ENCODE peak calls at places on chromosome 9, in four cellular contexts. B is A549, O is K562, U is H1. E is an unnamed sample.

GRCh38 chr9:91908746-91909145 is 41.3 kb downstream of the ROR2 start:
- DNase-seq in O (no peak), B (no peak), U (no peak), E (no peak)

GRCh38 chr9:123255718-123256117 is 12.7 kb downstream of the STRBP start:
- DNase-seq in B (no peak), O (no peak), U (no peak), E (no peak)

GRCh38 chr9:135715056-135715595 is 13.1 kb downstream of the KCNT1 start:
- DNase-seq in U (no peak), O (no peak), B (no peak), E (no peak)

GRCh38 chr9:123924727-123925126 is 5.2 kb downstream of the DENND1A start:
- DNase-seq in O (no peak), U (no peak), B (no peak), E (no peak)

GRCh38 chr9:135215571-135216161 is 128.2 kb downstream of the OLFM1 start:
- DNase-seq in B (no peak), U (no peak), O (no peak), E (no peak)

GRCh38 chr9:133154097-133154989 is 9.4 kb downstream of the GBGT1 start:
- DNase-seq in B (no peak), O (peak; percentile 47), U (no peak), E (no peak)

GRCh38 chr9:86978986-86979385 is 31.7 kb upstream of the GAS1 start:
- DNase-seq in U (no peak), B (no peak), O (no peak), E (no peak)

GRCh38 chr9:5832093-5832542 is 799 bp downstream of the ERMP1 start:
- DNase-seq in B (peak; percentile 18), U (no peak), O (peak; percentile 11), E (peak; percentile 21)

GRCh38 chr9:5817776-5818336 is 15.1 kb downstream of the ERMP1 start:
- DNase-seq in O (no peak), U (no peak), B (no peak), E (peak; percentile 38)

GRCh38 chr9:120733190-120733589 is 18.9 kb upstream of the MEGF9 start:
- DNase-seq in O (no peak), U (no peak), B (no peak), E (peak; percentile 82)

GRCh38 chr9:34374905-34375552 is 1.7 kb downstream of the MYORG start:
- DNase-seq in O (no peak), U (no peak), B (no peak), E (peak; percentile 94)

GRCh38 chr9:75198436-75198835 is 110.1 kb downstream of the OSTF1 start:
- DNase-seq in U (peak; percentile 54), B (no peak), O (peak; percentile 15), E (no peak)

GRCh38 chr9:94623253-94623652 is 16.1 kb downstream of the FBP1 start:
- DNase-seq in U (peak; percentile 86), O (peak; percentile 68), B (peak; percentile 50), E (peak; percentile 85)

GRCh38 chr9:28688172-28688571 is 1114.9 kb upstream of the C9orf72 start:
- DNase-seq in B (no peak), O (no peak), U (no peak), E (no peak)

GRCh38 chr9:88657893-88658292 is 122.9 kb downstream of the NXNL2 start:
- DNase-seq in B (no peak), U (no peak), O (no peak), E (no peak)

GRCh38 chr9:135299239-135299590 is 180.4 kb upstream of the PPP1R26 start:
- DNase-seq in O (no peak), B (no peak), U (peak; percentile 32), E (no peak)

GRCh38 chr9:123287639-123288038 is 19.3 kb upstream of the STRBP start:
- DNase-seq in U (no peak), B (no peak), O (no peak), E (no peak)

GRCh38 chr9:133009906-133010582 is 20.8 kb upstream of the GTF3C5 start:
- DNase-seq in O (no peak), B (no peak), U (no peak), E (no peak)

GRCh38 chr9:97705354-97705950 is 8.3 kb upstream of the XPA start:
- DNase-seq in O (no peak), U (no peak), B (no peak), E (no peak)

DNA sequence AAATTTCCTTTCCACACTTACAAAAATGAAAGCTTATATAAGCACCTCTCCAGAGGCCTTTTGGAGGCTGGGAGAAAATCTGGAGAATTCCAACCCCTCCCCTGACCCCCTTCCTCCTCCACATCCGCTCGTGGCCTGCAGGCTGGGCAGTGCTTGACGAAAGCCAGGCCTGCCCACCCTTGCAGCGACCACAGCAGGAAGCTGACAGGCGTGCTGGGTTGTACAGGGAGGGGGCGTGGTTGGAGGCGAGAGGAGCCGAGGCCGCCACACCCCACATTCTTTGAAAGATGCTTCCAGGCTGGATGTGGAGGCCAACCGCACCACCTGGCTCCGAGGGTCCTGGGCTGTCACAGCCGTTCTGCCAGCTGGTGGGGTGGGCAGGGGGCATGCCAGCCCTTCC is 47.8 kb upstream of the IER5L start:
- DNase-seq in U (no peak), B (peak; percentile 49), O (peak; percentile 58), E (no peak)
- TF ChIP-seq PHF8 in U (no peak), B (no peak), O (no peak), E (no peak)

GRCh38 chr9:19429590-19429989 is 20.8 kb downstream of the ACER2 start:
- DNase-seq in O (no peak), U (no peak), B (no peak), E (no peak)

GRCh38 chr9:19430201-19430760 is 21.5 kb downstream of the ACER2 start:
- DNase-seq in O (no peak), U (no peak), B (no peak), E (no peak)

GRCh38 chr9:19432473-19432872 is 23.7 kb downstream of the ACER2 start:
- DNase-seq in U (no peak), B (no peak), O (no peak), E (no peak)

DNA sequence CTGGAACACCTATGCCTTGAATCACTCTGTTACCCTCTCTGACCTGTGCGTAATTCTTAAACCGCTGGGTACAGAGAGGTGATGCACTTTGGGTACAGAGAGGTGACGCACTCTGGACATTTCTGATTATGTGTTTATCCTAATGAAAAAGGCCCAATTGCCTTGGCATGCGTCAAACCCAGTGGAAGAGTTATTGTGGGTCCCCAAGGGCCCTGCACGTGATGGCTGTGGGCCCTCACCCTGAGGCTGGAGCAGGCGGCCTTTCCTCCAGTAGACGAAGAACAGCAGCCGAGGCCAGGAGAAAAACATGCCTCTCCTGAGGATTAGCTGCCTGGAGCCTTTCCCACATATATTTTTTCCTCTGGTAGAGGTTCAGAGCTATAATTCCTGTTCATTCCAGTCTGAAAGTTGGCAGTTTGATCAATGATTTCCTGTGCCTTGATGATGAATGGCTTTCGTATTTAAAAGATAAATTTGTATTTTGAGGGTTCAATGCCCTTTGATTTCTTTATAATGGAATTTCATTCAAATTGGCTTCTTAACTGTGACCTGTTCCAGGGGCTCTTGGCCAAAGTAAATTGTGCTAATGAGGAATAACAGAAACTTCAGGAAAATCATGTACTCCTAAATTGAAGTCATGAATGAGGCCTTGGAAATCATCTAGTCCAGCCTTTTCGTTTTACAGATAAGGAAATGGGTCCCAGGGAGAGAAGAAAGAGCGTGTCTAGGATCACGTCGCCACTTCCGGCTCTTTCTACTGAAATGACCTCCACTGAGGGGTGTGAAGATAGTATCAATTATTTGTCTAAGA is 22.8 kb downstream of the ACER2 start:
- DNase-seq in U (no peak), O (no peak), B (no peak), E (no peak)
- TF ChIP-seq CHD2 in U (no peak), O (no peak), B (no peak), E (no peak)

GRCh38 chr9:126860757-126861466 is 473 bp downstream of the ZBTB34 start:
- DNase-seq in U (peak; percentile 67), O (no peak), B (no peak), E (no peak)

GRCh38 chr9:126861707-126862460 is 1.4 kb downstream of the ZBTB34 start:
- DNase-seq in O (peak; percentile 25), B (no peak), U (no peak), E (no peak)

GRCh38 chr9:126859111-126859510 is 1.3 kb upstream of the ZBTB34 start:
- DNase-seq in U (no peak), B (no peak), O (no peak), E (no peak)

GRCh38 chr9:126862461-126862830 is 2.0 kb downstream of the ZBTB34 start:
- DNase-seq in O (no peak), U (no peak), B (no peak), E (no peak)

GRCh38 chr9:126860077-126860756 is at the start of gene ZBTB34:
- DNase-seq in O (peak; percentile 88), U (peak; percentile 93), B (peak; percentile 31), E (peak; percentile 35)
- TF ChIP-seq PHF8 in O (peak; percentile 79), U (peak; percentile 85), B (peak; percentile 73), E (peak; percentile 88)

GRCh38 chr9:72207278-72207677 is 58.0 kb downstream of the GDA start:
- DNase-seq in O (no peak), U (no peak), B (no peak), E (peak; percentile 27)

GRCh38 chr9:72205513-72205912 is 56.3 kb downstream of the GDA start:
- DNase-seq in B (no peak), U (no peak), O (no peak), E (no peak)

GRCh38 chr9:72204062-72204461 is 54.8 kb downstream of the GDA start:
- DNase-seq in O (no peak), B (no peak), U (no peak), E (no peak)

GRCh38 chr9:72200452-72200851 is 51.2 kb downstream of the GDA start:
- DNase-seq in U (no peak), O (no peak), B (no peak), E (no peak)

DNA sequence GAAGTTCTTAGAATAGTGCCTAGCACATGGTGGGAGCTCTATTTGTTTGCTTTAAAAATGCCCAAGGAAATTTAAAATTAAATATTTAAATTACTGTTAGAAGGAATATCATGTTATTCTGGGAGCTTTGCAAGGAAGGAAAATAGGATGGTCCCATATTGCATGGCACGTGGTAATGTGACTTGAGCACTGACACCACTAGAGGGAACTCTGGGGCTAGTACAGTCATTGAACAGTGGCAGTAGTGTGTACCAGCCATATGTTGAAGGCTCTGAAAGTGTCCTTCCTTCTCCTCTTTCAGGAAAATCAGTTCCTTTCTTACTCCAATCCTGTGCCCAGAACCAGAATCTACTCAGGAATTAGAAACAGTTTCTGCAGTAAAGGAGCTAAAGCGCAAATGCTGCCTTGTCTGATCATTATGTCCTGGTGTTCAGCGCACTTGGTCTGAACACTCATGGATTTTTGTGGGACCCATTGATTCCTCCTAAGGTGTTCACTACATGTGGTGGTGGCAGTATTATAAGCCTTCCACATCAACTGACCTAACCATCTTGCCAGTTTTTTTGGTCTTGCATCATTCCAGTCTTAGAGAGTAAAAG is 54.1 kb downstream of the GDA start:
- DNase-seq in O (peak; percentile 9), B (peak; percentile 64), U (no peak), E (peak; percentile 53)
- TF ChIP-seq CHD2 in O (no peak), B (no peak), U (no peak), E (no peak)

GRCh38 chr9:25975667-25976066 is 297.4 kb upstream of the TUSC1 start:
- DNase-seq in B (no peak), U (no peak), O (no peak), E (no peak)
- TF ChIP-seq PHF8 in B (no peak), U (no peak), O (no peak), E (no peak)

DNA sequence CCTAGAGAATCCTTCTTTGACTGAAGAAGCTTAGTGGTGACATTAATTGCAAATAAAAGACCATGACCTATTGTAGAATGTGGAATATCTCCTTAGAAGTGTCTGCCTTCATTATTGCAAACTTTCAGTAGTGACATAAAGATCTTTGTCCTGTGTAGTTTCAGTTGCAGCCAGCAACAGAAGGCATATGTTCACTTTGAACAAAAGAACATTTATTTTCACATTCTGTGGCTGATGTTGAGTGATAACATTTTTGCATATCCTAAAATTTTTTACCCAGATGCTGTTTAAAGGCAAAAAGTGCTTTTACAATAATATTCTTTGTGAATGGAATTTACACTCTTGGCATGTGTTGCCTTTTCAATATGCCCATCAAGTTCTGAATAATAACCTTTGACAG is 165.9 kb downstream of the TMC1 start:
- DNase-seq in B (no peak), O (no peak), U (no peak), E (no peak)
- TF ChIP-seq CHD2 in B (no peak), O (no peak), U (no peak), E (no peak)

E was measured in HepG2.